ENCODE peak calls at places on chromosomes 13 and 19, in eight cellular contexts. K, W, O, X, H, L, N and S are unnamed samples.

GRCh38 chr13:25217023-25217909 is 45.2 kb upstream of the AMER2 start:
- DNase-seq in N (no peak), O (no peak), H (peak; percentile 86), K (peak; percentile 44), W (no peak), X (no peak), L (no peak), S (peak; percentile 41)

GRCh38 chr19:35560677-35561076 is 2.8 kb downstream of the ATP4A start:
- DNase-seq in O (no peak), N (no peak), X (no peak), H (no peak), W (no peak), K (no peak), L (no peak), S (no peak)

GRCh38 chr13:100815476-100816046 is 141.0 kb upstream of the TMTC4 start:
- DNase-seq in W (no peak), K (no peak), N (no peak), L (no peak), O (no peak), H (no peak), X (no peak), S (no peak)

GRCh38 chr19:7590256-7590655 is 5.4 kb upstream of the CAMSAP3 start:
- DNase-seq in W (no peak), L (no peak), O (no peak), N (no peak), H (no peak), X (no peak), K (no peak), S (no peak)

GRCh38 chr13:76389321-76389720 is 496.9 kb downstream of the KCTD12 start:
- DNase-seq in K (no peak), L (no peak), X (no peak), W (no peak), O (no peak), H (no peak), N (no peak), S (no peak)

GRCh38 chr13:104143760-104144406 is 1077.7 kb upstream of the SLC10A2 start:
- DNase-seq in N (no peak), L (no peak), X (no peak), O (no peak), H (no peak), W (no peak), K (peak; percentile 6), S (no peak)

GRCh38 chr13:39876258-39876657 is 220.8 kb downstream of the COG6 start:
- DNase-seq in L (no peak), W (no peak), K (peak; percentile 87), X (no peak), N (no peak), O (no peak), H (peak; percentile 94), S (peak; percentile 95)

GRCh38 chr13:94784066-94784465 is 71.7 kb upstream of the SOX21 start:
- DNase-seq in L (no peak), N (no peak), W (no peak), K (peak; percentile 37), H (peak; percentile 28), X (no peak), O (no peak), S (peak; percentile 13)

GRCh38 chr13:97243915-97244820 is 22.0 kb downstream of the MBNL2 start:
- DNase-seq in N (no peak), H (no peak), O (no peak), L (no peak), X (no peak), K (no peak), W (no peak), S (no peak)

GRCh38 chr13:40344270-40345148 is 321.9 kb downstream of the FOXO1 start:
- DNase-seq in H (peak; percentile 35), N (no peak), K (no peak), X (no peak), W (no peak), L (no peak), O (peak; percentile 50), S (peak; percentile 72)

GRCh38 chr19:277581-278165 is 13.5 kb downstream of the PLPP2 start:
- DNase-seq in O (no peak), W (no peak), L (no peak), H (peak; percentile 53), N (no peak), X (no peak), K (no peak), S (peak; percentile 65)

GRCh38 chr19:19192910-19193423 is 909 bp downstream of the RFXANK start:
- DNase-seq in N (no peak), L (no peak), H (no peak), K (no peak), O (no peak), W (no peak), X (no peak), S (no peak)

GRCh38 chr19:24049537-24049936 is 37.5 kb upstream of the ZNF254 start:
- DNase-seq in L (no peak), X (no peak), H (no peak), O (no peak), W (no peak), K (no peak), N (no peak), S (no peak)

GRCh38 chr19:38919837-38920528 is 8.0 kb upstream of the CCER2 start:
- DNase-seq in W (no peak), K (no peak), N (no peak), H (no peak), O (no peak), X (no peak), L (no peak), S (no peak)

GRCh38 chr19:13155472-13156284 is 5.5 kb downstream of the IER2 start:
- DNase-seq in N (peak; percentile 77), X (peak; percentile 74), H (peak; percentile 85), L (peak; percentile 77), K (peak; percentile 84), O (peak; percentile 85), W (peak; percentile 72), S (peak; percentile 80)

GRCh38 chr19:29603308-29603707 is 2.8 kb upstream of the POP4 start:
- DNase-seq in H (no peak), O (no peak), K (no peak), N (no peak), L (no peak), X (no peak), W (no peak), S (no peak)

GRCh38 chr19:2061936-2062729 is 11.1 kb upstream of the MKNK2 start:
- DNase-seq in N (no peak), X (no peak), H (no peak), L (no peak), K (peak; percentile 32), W (no peak), O (no peak), S (no peak)

GRCh38 chr19:44576843-44577565 is 36.4 kb upstream of the IGSF23 start:
- DNase-seq in O (no peak), H (peak; percentile 37), W (no peak), L (no peak), X (no peak), N (no peak), K (peak; percentile 50), S (peak; percentile 51)

GRCh38 chr19:34260771-34261173 is 6.4 kb downstream of the GARRE1 start:
- DNase-seq in L (no peak), K (no peak), H (peak; percentile 52), N (no peak), W (no peak), O (no peak), X (no peak), S (peak; percentile 61)

GRCh38 chr13:79128158-79128557 is 277.9 kb downstream of the RBM26 start:
- DNase-seq in O (no peak), K (peak; percentile 93), W (no peak), N (no peak), H (peak; percentile 89), X (no peak), L (no peak), S (peak; percentile 54)

GRCh38 chr19:21680026-21680425 is 87.4 kb downstream of the ZNF100 start:
- DNase-seq in L (no peak), H (no peak), N (no peak), X (no peak), W (no peak), O (no peak), K (no peak), S (no peak)

GRCh38 chr19:18967358-18968146 is 26.5 kb upstream of the HOMER3 start:
- DNase-seq in O (peak; percentile 77), L (no peak), K (no peak), H (peak; percentile 29), X (peak; percentile 68), W (no peak), N (no peak), S (peak; percentile 79)

GRCh38 chr19:3580156-3580955 is 4.9 kb upstream of the GIPC3 start:
- DNase-seq in X (peak; percentile 51), K (peak; percentile 83), H (peak; percentile 93), L (no peak), O (no peak), N (no peak), W (no peak), S (peak; percentile 95)

GRCh38 chr19:20051841-20052768 is 12.8 kb upstream of the ZNF682 start:
- DNase-seq in H (peak; percentile 99), L (peak; percentile 28), O (peak; percentile 88), N (peak; percentile 24), X (peak; percentile 98), K (no peak), W (peak; percentile 74), S (peak; percentile 100)

GRCh38 chr13:97562962-97563361 is 129.0 kb downstream of the RAP2A start:
- DNase-seq in O (no peak), X (no peak), L (no peak), N (no peak), K (no peak), W (no peak), H (no peak), S (no peak)

GRCh38 chr19:47658431-47659383 is 49.8 kb downstream of the BICRA start:
- DNase-seq in X (no peak), K (no peak), H (no peak), W (no peak), O (no peak), L (no peak), N (no peak), S (peak; percentile 51)

GRCh38 chr19:2495651-2496316 is 19.9 kb downstream of the GADD45B start:
- DNase-seq in L (no peak), H (no peak), W (no peak), O (no peak), N (no peak), X (no peak), K (no peak), S (no peak)

GRCh38 chr19:4414800-4415251 is 12.4 kb downstream of the CHAF1A start:
- DNase-seq in W (no peak), H (peak; percentile 62), L (no peak), K (no peak), X (no peak), N (no peak), O (no peak), S (peak; percentile 61)

GRCh38 chr13:106291006-106291405 is 244.5 kb downstream of the EFNB2 start:
- DNase-seq in N (no peak), X (no peak), K (peak; percentile 78), H (peak; percentile 32), O (no peak), W (no peak), L (no peak), S (peak; percentile 73)

GRCh38 chr13:46595136-46595917 is 42.4 kb downstream of the LRCH1 start:
- DNase-seq in H (peak; percentile 45), N (no peak), O (no peak), K (peak; percentile 30), X (no peak), W (no peak), L (no peak), S (peak; percentile 32)

GRCh38 chr13:20654156-20654555 is 49.3 kb upstream of the IL17D start:
- DNase-seq in N (no peak), K (peak; percentile 73), O (no peak), H (no peak), X (no peak), W (no peak), L (no peak), S (peak; percentile 32)

GRCh38 chr13:78382946-78383542 is 220.3 kb downstream of the POU4F1 start:
- DNase-seq in X (no peak), H (no peak), O (no peak), W (no peak), L (no peak), N (no peak), K (no peak), S (no peak)

GRCh38 chr13:102571075-102571474 is 25.7 kb upstream of the TPP2 start:
- DNase-seq in W (no peak), X (no peak), H (no peak), K (no peak), L (no peak), O (no peak), N (no peak), S (no peak)